ENCODE peak calls at places on chromosomes 6 and 20, in four cellular contexts. Q is endothelial cell of umbilical vein, J is A549, T is GM12878. B is an unnamed sample.

GRCh38 chr6:44925100-44925739 is 402.9 kb upstream of the RUNX2 start:
- DNase-seq in Q (peak), T (peak), J (peak), B (peak)

GRCh38 chr6:150025201-150025917 is at the start of gene RAET1L:
- DNase-seq in Q (peak), J (peak), T (no peak), B (no peak)

GRCh38 chr6:164502838-164503237 is 806.6 kb downstream of the C6orf118 start:
- DNase-seq in J (no peak), Q (peak), T (peak), B (no peak)

GRCh38 chr6:11172501-11173337 is 59.7 kb downstream of the NEDD9 start:
- DNase-seq in Q (peak), T (no peak), J (peak), B (peak)

GRCh38 chr20:61387961-61388360 is 135.9 kb downstream of the CDH4 start:
- DNase-seq in Q (no peak), T (no peak), J (no peak), B (no peak)

GRCh38 chr6:148462203-148462602 is 119.6 kb downstream of the SASH1 start:
- DNase-seq in Q (peak), T (no peak), J (no peak), B (no peak)

GRCh38 chr6:31621991-31622390 is 1.5 kb downstream of the PRRC2A start:
- DNase-seq in T (no peak), J (no peak), Q (no peak), B (no peak)

GRCh38 chr6:132978685-132979084 is 164.3 kb downstream of the RPS12 start:
- DNase-seq in T (no peak), J (no peak), Q (no peak), B (no peak)

DNA sequence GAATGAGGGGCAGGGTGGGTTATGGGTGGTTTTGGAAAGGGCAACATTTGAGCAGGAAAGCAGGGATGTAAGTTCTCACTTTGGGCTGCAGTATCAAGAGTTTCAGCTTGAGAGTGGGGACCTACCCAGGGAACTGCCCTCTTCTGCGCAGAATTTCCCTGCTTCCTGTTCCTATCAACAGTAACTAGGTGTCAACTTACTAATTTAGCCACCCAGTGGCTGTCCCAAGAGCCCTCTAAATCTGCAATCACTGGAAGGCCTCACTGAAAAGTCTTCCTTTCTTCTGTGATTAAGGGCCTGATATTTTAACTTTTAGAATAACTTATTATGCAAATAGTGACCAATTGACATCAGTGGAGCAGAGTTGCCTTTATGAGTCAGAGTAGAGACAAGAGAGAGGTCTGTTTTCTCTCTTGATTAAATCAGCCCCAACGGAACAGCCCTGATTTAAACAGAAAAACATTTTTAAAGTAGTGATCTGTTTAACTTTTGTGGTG is 118.2 kb upstream of the RIPOR2 start:
- DNase-seq in J (no peak), T (no peak), Q (peak), B (peak)
- TF ChIP-seq MYC in J (no peak), T (no peak), Q (no peak), B (no peak)

GRCh38 chr20:14333734-14334133 is 3.7 kb downstream of the FLRT3 start:
- DNase-seq in Q (no peak), J (no peak), T (no peak), B (no peak)

GRCh38 chr20:14334306-14334930 is 3.0 kb downstream of the FLRT3 start:
- DNase-seq in J (peak), T (no peak), Q (peak), B (peak)

GRCh38 chr20:14337400-14338171 is at the start of gene FLRT3:
- DNase-seq in Q (peak), J (peak), T (peak), B (peak)

GRCh38 chr20:14335122-14335521 is 2.3 kb downstream of the FLRT3 start:
- DNase-seq in J (no peak), Q (no peak), T (no peak), B (no peak)

GRCh38 chr20:14336667-14337066 is 745 bp downstream of the FLRT3 start:
- DNase-seq in T (no peak), Q (no peak), J (peak), B (no peak)
- TF ChIP-seq CTCF in T (no peak), Q (no peak), J (peak), B (no peak)

GRCh38 chr6:99246602-99247001 is 102.9 kb downstream of the FAXC start:
- DNase-seq in Q (no peak), J (no peak), T (no peak), B (no peak)

DNA sequence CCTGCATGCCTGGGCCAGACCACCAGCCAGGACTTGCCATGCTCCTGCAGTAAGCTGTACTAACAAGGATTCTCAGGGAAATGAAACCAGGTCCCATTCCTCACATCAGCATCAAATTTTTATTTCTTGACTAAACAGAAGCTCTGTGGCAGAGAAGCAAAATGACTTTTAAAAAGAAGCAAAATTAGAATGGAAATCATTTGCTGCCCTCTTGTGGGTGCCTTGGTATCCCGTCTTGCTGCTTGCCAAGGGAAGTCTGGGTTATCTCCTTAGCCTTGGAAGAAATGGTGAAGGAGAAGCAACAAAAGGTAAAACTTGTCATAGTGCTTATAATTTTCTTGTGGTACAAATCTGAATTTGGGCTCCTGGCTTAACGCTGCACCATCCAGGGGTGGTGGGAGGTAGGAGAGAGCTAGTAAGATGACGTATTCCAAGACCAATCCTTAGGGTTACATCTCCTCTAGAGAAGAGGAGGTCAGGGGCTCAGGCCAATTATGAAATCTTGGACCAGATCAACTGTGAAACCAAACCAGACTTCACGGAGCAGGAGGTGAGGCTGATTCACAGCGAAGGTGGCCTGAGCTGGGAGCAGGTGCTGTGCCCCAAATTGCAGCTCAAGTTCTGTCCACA is 107.5 kb downstream of the FAXC start:
- DNase-seq in Q (peak), J (peak), T (no peak), B (peak)
- TF ChIP-seq MAX in Q (no peak), J (no peak), T (no peak), B (no peak)

GRCh38 chr20:23820493-23820892 is 6.0 kb downstream of the CST2 start:
- DNase-seq in J (peak), T (no peak), Q (no peak), B (no peak)
- TF ChIP-seq MYC in J (no peak), T (no peak), Q (no peak), B (no peak)

GRCh38 chr20:38941726-38942389 is 15.6 kb downstream of the FAM83D start:
- DNase-seq in J (peak), Q (no peak), T (no peak), B (no peak)
- TF ChIP-seq CTCF in J (no peak), Q (no peak), T (peak), B (peak)

DNA sequence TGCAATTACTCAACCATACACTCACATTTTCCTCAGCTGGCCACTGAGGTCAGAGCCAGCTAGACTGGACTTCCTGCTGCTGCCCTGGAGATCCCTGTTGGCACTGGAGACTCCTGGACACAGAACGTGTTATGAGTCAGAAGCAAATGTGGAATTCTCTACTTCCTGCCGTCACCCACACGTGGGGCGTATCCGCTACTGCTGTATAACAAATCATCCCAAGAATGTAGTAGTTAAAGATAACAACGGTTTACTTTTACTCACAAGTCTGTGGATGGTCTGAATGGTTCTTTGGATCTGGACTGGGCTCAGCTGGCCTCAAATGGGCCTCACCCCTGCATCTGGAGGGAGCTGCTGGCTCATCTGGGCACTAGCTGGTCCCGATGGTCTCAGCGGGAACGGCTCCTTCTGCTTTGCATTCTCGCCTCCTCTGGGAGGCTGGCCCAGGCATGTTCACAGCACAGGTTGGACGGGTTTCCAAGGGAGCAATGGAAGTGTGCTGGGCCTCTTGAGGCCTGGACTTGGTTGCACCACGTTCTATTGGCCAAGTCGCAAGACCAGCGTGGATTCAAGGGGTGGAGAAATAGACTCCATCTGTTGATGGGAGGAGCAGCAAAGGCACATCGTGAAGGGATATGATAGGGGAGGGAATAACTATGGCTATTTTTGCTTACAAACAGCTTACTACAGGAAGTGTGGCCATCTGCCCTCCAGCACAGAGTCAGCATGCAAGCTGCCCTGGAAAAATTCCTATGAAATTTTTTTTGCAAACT is 118.5 kb downstream of the SNX5 start:
- DNase-seq in J (peak), Q (peak), T (no peak), B (no peak)
- TF ChIP-seq MAX in J (peak), Q (peak), T (no peak), B (no peak)

GRCh38 chr6:41650120-41650519 is 11.9 kb downstream of the MDFI start:
- DNase-seq in Q (no peak), J (no peak), T (no peak), B (no peak)

GRCh38 chr6:41651246-41651961 is 13.1 kb downstream of the MDFI start:
- DNase-seq in J (no peak), Q (no peak), T (no peak), B (no peak)

GRCh38 chr6:41648070-41648585 is 9.9 kb downstream of the MDFI start:
- DNase-seq in Q (no peak), J (no peak), T (no peak), B (no peak)

GRCh38 chr6:41648921-41649320 is 10.7 kb downstream of the MDFI start:
- DNase-seq in Q (no peak), T (no peak), J (no peak), B (no peak)

DNA sequence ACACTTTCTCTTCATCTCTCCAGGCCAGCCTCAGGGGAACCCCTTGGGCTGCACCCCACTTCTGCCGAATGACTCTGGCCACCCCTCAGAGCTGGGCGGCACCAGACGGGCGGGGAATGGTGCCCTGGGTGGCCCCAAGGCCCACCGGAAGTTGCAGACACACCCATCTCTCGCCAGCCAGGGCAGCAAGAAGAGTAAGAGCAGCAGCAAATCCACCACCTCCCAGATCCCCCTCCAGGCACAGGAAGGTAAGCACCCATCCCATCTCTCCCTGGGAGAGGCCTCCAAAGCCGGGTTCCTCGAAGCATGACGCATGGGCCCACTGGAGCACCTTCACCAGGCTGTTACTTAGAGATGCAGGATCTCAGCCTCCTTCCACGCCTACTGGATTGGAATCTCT is 11.3 kb downstream of the MDFI start:
- DNase-seq in T (no peak), Q (no peak), J (no peak), B (no peak)
- TF ChIP-seq MYC in T (no peak), Q (no peak), J (no peak), B (no peak)

GRCh38 chr20:21365771-21366170 is 31.6 kb downstream of the NKX2-4 start:
- DNase-seq in Q (no peak), T (no peak), J (no peak), B (no peak)
- TF ChIP-seq CTCF in Q (no peak), T (no peak), J (no peak), B (no peak)

B was measured in NB4.